ENCODE peak calls at places on chromosomes 13 and 19, in four cellular contexts. I is keratinocyte, O is left lung, H is stomach. J is an unnamed sample.
A peak's percentile ranks its signal among the peaks of the same experiment; 100 is the strongest.

GRCh38 chr19:38509027-38509426 is 75.5 kb downstream of the RYR1 start:
- DNase-seq in I (no peak), O (no peak), H (no peak), J (no peak)

GRCh38 chr19:2332341-2333026 is 4.0 kb downstream of the SPPL2B start:
- DNase-seq in I (no peak), O (no peak), H (no peak), J (peak; percentile 52)

GRCh38 chr19:54882758-54883157 is 8.7 kb downstream of the FCAR start:
- DNase-seq in I (no peak), O (no peak), H (no peak), J (no peak)

GRCh38 chr13:47110833-47111240 is 214.0 kb upstream of the HTR2A start:
- DNase-seq in I (no peak), O (peak; percentile 38), H (no peak), J (no peak)

GRCh38 chr13:73411067-73411809 is 352.4 kb downstream of the KLF5 start:
- DNase-seq in I (no peak), O (no peak), H (no peak), J (no peak)

GRCh38 chr19:46155237-46155636 is 7.2 kb downstream of the IGFL2 start:
- DNase-seq in I (no peak), O (no peak), H (no peak), J (no peak)

GRCh38 chr13:20121154-20121515 is 39.7 kb downstream of the GJA3 start:
- DNase-seq in I (no peak), O (no peak), H (no peak), J (no peak)

GRCh38 chr19:35609881-35610353 is 2.6 kb upstream of the HAUS5 start:
- DNase-seq in I (no peak), O (no peak), H (no peak), J (no peak)

GRCh38 chr13:45823583-45823982 is 28.0 kb downstream of the SIAH3 start:
- DNase-seq in I (no peak), O (no peak), H (no peak), J (no peak)

GRCh38 chr19:45682908-45683307 is 8.8 kb downstream of the SNRPD2 start:
- DNase-seq in I (no peak), O (no peak), H (no peak), J (no peak)

GRCh38 chr19:28705008-28705407 is 507.9 kb downstream of the UQCRFS1 start:
- DNase-seq in I (peak; percentile 49), O (no peak), H (no peak), J (no peak)

GRCh38 chr13:48297131-48297786 is 6.3 kb upstream of the RB1 start:
- DNase-seq in I (no peak), O (no peak), H (no peak), J (no peak)

GRCh38 chr13:42985312-42986175 is 6.5 kb downstream of the EPSTI1 start:
- DNase-seq in I (no peak), O (no peak), H (peak; percentile 46), J (peak; percentile 13)

GRCh38 chr13:85148009-85148408 is 651.2 kb downstream of the SLITRK6 start:
- DNase-seq in I (no peak), O (no peak), H (no peak), J (no peak)

GRCh38 chr13:52345048-52345447 is 60.9 kb downstream of the THSD1 start:
- DNase-seq in I (no peak), O (no peak), H (no peak), J (no peak)

GRCh38 chr19:13132471-13133166 is 14.6 kb downstream of the NACC1 start:
- DNase-seq in I (no peak), O (no peak), H (no peak), J (no peak)

GRCh38 chr19:28285917-28286316 is 927.0 kb downstream of the UQCRFS1 start:
- DNase-seq in I (no peak), O (no peak), H (no peak), J (no peak)

GRCh38 chr19:41248895-41249294 is 15.3 kb upstream of the HNRNPUL1 start:
- DNase-seq in I (no peak), O (no peak), H (no peak), J (no peak)
- TF ChIP-seq CTCF in I (no peak), O (no peak), H (no peak), J (no peak)

GRCh38 chr13:59449750-59450149 is 714.0 kb downstream of the DIAPH3 start:
- DNase-seq in I (no peak), O (no peak), H (no peak), J (no peak)

GRCh38 chr13:59450218-59450617 is 713.5 kb downstream of the DIAPH3 start:
- DNase-seq in I (no peak), O (no peak), H (no peak), J (no peak)

GRCh38 chr13:59446391-59446790 is 717.3 kb downstream of the DIAPH3 start:
- DNase-seq in I (no peak), O (no peak), H (no peak), J (no peak)

GRCh38 chr13:59447031-59447430 is 716.7 kb downstream of the DIAPH3 start:
- DNase-seq in I (no peak), O (no peak), H (no peak), J (no peak)

GRCh38 chr13:59447846-59448620 is 715.7 kb downstream of the DIAPH3 start:
- DNase-seq in I (no peak), O (no peak), H (no peak), J (no peak)
- H3K4me1 ChIP-seq in I (no peaks in the 10 kb centered on the region), O (no peaks in the 10 kb centered on the region), H (no peaks in the 10 kb centered on the region), J (no peaks in the 10 kb centered on the region)

GRCh38 chr19:18522124-18522861 is 423 bp upstream of the ELL start:
- DNase-seq in I (peak; percentile 99), O (peak; percentile 100), H (peak; percentile 100), J (peak; percentile 100)
- TF ChIP-seq CTCF in I (no peak), O (no peak), H (peak; percentile 30), J (no peak)

GRCh38 chr13:24267283-24267682 is 42.1 kb upstream of the C1QTNF9 start:
- DNase-seq in I (no peak), O (no peak), H (no peak), J (no peak)
- H3K4me1 ChIP-seq in I (peaks cover 13% of the 10 kb centered on the region), O (peaks cover 7% of the 10 kb centered on the region), H (peaks cover 49% of the 10 kb centered on the region), J (peaks cover 17% of the 10 kb centered on the region)

DNA sequence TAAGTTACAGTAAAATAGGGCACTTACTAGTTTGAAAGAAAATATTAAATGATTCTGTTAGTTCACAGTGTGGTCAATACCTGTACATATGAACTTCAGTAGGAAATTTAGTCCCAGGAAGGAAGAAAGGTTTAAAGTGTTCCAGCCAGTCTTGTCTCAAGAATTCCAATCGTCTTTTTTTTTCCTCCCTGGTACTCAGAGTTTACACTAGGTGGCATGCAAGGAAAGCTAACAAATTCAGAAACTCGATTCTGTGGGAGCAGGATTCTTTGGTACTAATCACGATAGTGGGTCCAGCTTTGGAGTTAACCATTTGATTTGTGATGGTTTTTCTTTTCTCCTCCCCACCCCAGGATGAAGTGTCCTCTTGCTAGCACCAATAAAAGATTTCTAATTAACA is 43.6 kb downstream of the POLR1D start:
- DNase-seq in I (no peak), O (no peak), H (no peak), J (no peak)
- TF ChIP-seq CTCF in I (peak; percentile 27), O (no peak), H (no peak), J (peak; percentile 11)

GRCh38 chr13:60258349-60258748 is 94.6 kb upstream of the DIAPH3 start:
- DNase-seq in I (no peak), O (no peak), H (no peak), J (no peak)

GRCh38 chr13:60261432-60262351 is 98.0 kb upstream of the DIAPH3 start:
- DNase-seq in I (no peak), O (no peak), H (no peak), J (no peak)

GRCh38 chr13:60265566-60265965 is 101.8 kb upstream of the DIAPH3 start:
- DNase-seq in I (no peak), O (no peak), H (no peak), J (no peak)

GRCh38 chr13:60260440-60260839 is 96.7 kb upstream of the DIAPH3 start:
- DNase-seq in I (no peak), O (no peak), H (no peak), J (no peak)
- H3K4me1 ChIP-seq in I (no peaks in the 10 kb centered on the region), O (no peaks in the 10 kb centered on the region), H (no peaks in the 10 kb centered on the region), J (no peaks in the 10 kb centered on the region)

GRCh38 chr13:95552539-95553270 is at the start of gene CLDN10:
- DNase-seq in I (no peak), O (peak; percentile 77), H (no peak), J (no peak)
- TF ChIP-seq CTCF in I (no peak), O (no peak), H (no peak), J (no peak)

GRCh38 chr19:41888926-41889325 is 5.9 kb downstream of the ARHGEF1 start:
- DNase-seq in I (no peak), O (peak; percentile 64), H (no peak), J (no peak)

GRCh38 chr19:41886761-41887710 is 4.1 kb downstream of the ARHGEF1 start:
- DNase-seq in I (no peak), O (no peak), H (no peak), J (no peak)

GRCh38 chr19:41892173-41892902 is 9.4 kb downstream of the ARHGEF1 start:
- DNase-seq in I (no peak), O (peak; percentile 74), H (no peak), J (no peak)

GRCh38 chr19:41887711-41888382 is 4.9 kb downstream of the ARHGEF1 start:
- DNase-seq in I (peak; percentile 98), O (peak; percentile 92), H (peak; percentile 76), J (no peak)

GRCh38 chr19:41889896-41890295 is 6.9 kb downstream of the ARHGEF1 start:
- DNase-seq in I (no peak), O (no peak), H (no peak), J (no peak)
- H3K4me1 ChIP-seq in I (peaks cover 33% of the 10 kb centered on the region), O (peaks cover 17% of the 10 kb centered on the region), H (peaks cover 32% of the 10 kb centered on the region), J (peaks cover 11% of the 10 kb centered on the region)

GRCh38 chr13:28059214-28059613 is 41.2 kb downstream of the FLT3 start:
- DNase-seq in I (no peak), O (no peak), H (peak; percentile 44), J (no peak)
- TF ChIP-seq CTCF in I (peak; percentile 42), O (peak; percentile 13), H (peak; percentile 16), J (peak; percentile 39)

DNA sequence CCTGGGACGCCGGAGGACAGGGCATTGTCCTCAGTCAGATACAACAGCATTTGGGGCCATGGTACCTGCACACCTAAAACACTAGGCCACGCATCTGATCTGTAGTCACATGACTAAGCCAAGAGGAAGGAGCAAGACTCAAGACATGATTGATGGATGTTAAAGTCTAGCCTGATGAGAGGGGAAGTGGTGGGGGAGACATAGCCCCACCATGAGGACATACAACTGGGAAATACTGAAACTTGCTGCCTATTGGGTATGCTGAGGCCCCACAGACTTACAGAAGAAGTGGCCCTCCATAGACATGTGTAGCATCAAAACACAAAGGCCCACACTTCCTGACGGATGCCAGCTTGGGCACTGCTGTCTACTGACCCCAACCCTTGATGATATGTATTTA is 1.4 kb upstream of the ICAM4 start:
- DNase-seq in I (no peak), O (no peak), H (no peak), J (no peak)
- H3K4me1 ChIP-seq in I (peaks cover 38% of the 10 kb centered on the region), O (peaks cover 32% of the 10 kb centered on the region), H (peaks cover 42% of the 10 kb centered on the region), J (peaks cover 21% of the 10 kb centered on the region)